ENCODE peak calls at places on chromosome 11, in four cellular contexts. One of them, this sample, is unnamed.

GRCh38 chr11:75311858-75312288 is 39.6 kb downstream of the ARRB1 start:
- DNase-seq in retinal pigment epithelial cell: no peak
- DNase-seq in heart left ventricle: peak; percentile 90
- DNase-seq in colonic mucosa: peak; percentile 92
- DNase-seq in this sample: no peak

GRCh38 chr11:62726156-62727006 is 876 bp downstream of the HNRNPUL2 start:
- DNase-seq in retinal pigment epithelial cell: no peak
- DNase-seq in colonic mucosa: no peak
- DNase-seq in heart left ventricle: no peak
- DNase-seq in this sample: no peak

GRCh38 chr11:11416502-11416901 is 63.5 kb upstream of the CSNK2A3 start:
- DNase-seq in colonic mucosa: no peak
- DNase-seq in heart left ventricle: peak; percentile 32
- DNase-seq in retinal pigment epithelial cell: peak; percentile 79
- DNase-seq in this sample: no peak

GRCh38 chr11:57426439-57426753 is 525 bp downstream of the SLC43A3 start:
- DNase-seq in heart left ventricle: no peak
- DNase-seq in retinal pigment epithelial cell: no peak
- DNase-seq in colonic mucosa: no peak
- DNase-seq in this sample: no peak

GRCh38 chr11:117413616-117414015 is 86.0 kb downstream of the CEP164 start:
- DNase-seq in retinal pigment epithelial cell: no peak
- DNase-seq in colonic mucosa: no peak
- DNase-seq in heart left ventricle: no peak
- DNase-seq in this sample: no peak

GRCh38 chr11:129995163-129995562 is 7.5 kb downstream of the PRDM10 start:
- DNase-seq in heart left ventricle: no peak
- DNase-seq in retinal pigment epithelial cell: no peak
- DNase-seq in colonic mucosa: no peak
- DNase-seq in this sample: no peak

GRCh38 chr11:47152953-47153950 is 23.4 kb downstream of the ARFGAP2 start:
- DNase-seq in retinal pigment epithelial cell: no peak
- DNase-seq in colonic mucosa: peak; percentile 88
- DNase-seq in heart left ventricle: peak; percentile 74
- DNase-seq in this sample: peak; percentile 9

GRCh38 chr11:12044799-12045198 is 36.4 kb upstream of the DKK3 start:
- DNase-seq in heart left ventricle: no peak
- DNase-seq in colonic mucosa: no peak
- DNase-seq in retinal pigment epithelial cell: no peak
- DNase-seq in this sample: no peak

GRCh38 chr11:89015614-89016013 is 50.2 kb downstream of the GRM5 start:
- DNase-seq in heart left ventricle: no peak
- DNase-seq in colonic mucosa: no peak
- DNase-seq in retinal pigment epithelial cell: no peak
- DNase-seq in this sample: no peak

GRCh38 chr11:85539740-85540139 is 87.4 kb downstream of the DLG2 start:
- DNase-seq in retinal pigment epithelial cell: no peak
- DNase-seq in colonic mucosa: no peak
- DNase-seq in heart left ventricle: no peak
- DNase-seq in this sample: no peak

GRCh38 chr11:86245369-86246292 is 1.1 kb downstream of the EED start:
- DNase-seq in retinal pigment epithelial cell: no peak
- DNase-seq in colonic mucosa: peak; percentile 44
- DNase-seq in heart left ventricle: no peak
- DNase-seq in this sample: no peak

GRCh38 chr11:76228122-76229000 is 22.1 kb upstream of the WNT11 start:
- DNase-seq in colonic mucosa: no peak
- DNase-seq in retinal pigment epithelial cell: no peak
- DNase-seq in heart left ventricle: no peak
- DNase-seq in this sample: no peak

GRCh38 chr11:128469220-128469619 is 118.1 kb downstream of the ETS1 start:
- DNase-seq in retinal pigment epithelial cell: no peak
- DNase-seq in colonic mucosa: no peak
- DNase-seq in heart left ventricle: no peak
- DNase-seq in this sample: no peak

GRCh38 chr11:95375881-95376280 is 144.9 kb upstream of the SESN3 start:
- DNase-seq in retinal pigment epithelial cell: no peak
- DNase-seq in heart left ventricle: no peak
- DNase-seq in colonic mucosa: no peak
- DNase-seq in this sample: no peak

GRCh38 chr11:8090756-8091155 is 9.7 kb downstream of the TUB start:
- DNase-seq in colonic mucosa: no peak
- DNase-seq in retinal pigment epithelial cell: no peak
- DNase-seq in heart left ventricle: no peak
- DNase-seq in this sample: no peak

GRCh38 chr11:63670077-63670737 is 969 bp downstream of the ATL3 start:
- DNase-seq in retinal pigment epithelial cell: peak; percentile 83
- DNase-seq in colonic mucosa: no peak
- DNase-seq in heart left ventricle: no peak
- DNase-seq in this sample: peak; percentile 18

GRCh38 chr11:71489311-71490043 is 36.5 kb downstream of the NADSYN1 start:
- DNase-seq in retinal pigment epithelial cell: no peak
- DNase-seq in colonic mucosa: no peak
- DNase-seq in heart left ventricle: no peak
- DNase-seq in this sample: no peak

GRCh38 chr11:4118107-4118506 is 23.5 kb downstream of the RRM1 start:
- DNase-seq in retinal pigment epithelial cell: no peak
- DNase-seq in heart left ventricle: no peak
- DNase-seq in colonic mucosa: no peak
- DNase-seq in this sample: no peak

GRCh38 chr11:67507891-67508485 is at the start of gene CDK2AP2:
- DNase-seq in retinal pigment epithelial cell: peak; percentile 99
- DNase-seq in heart left ventricle: peak; percentile 100
- DNase-seq in colonic mucosa: peak; percentile 100
- DNase-seq in this sample: peak; percentile 87

GRCh38 chr11:79702303-79702702 is 261.5 kb upstream of the TENM4 start:
- DNase-seq in heart left ventricle: no peak
- DNase-seq in colonic mucosa: no peak
- DNase-seq in retinal pigment epithelial cell: no peak
- DNase-seq in this sample: no peak

GRCh38 chr11:47388697-47389576 is 10.6 kb upstream of the SPI1 start:
- DNase-seq in heart left ventricle: no peak
- DNase-seq in retinal pigment epithelial cell: no peak
- DNase-seq in colonic mucosa: no peak
- DNase-seq in this sample: no peak

GRCh38 chr11:118899296-118899688 is 15.6 kb downstream of the CXCR5 start:
- DNase-seq in retinal pigment epithelial cell: no peak
- DNase-seq in colonic mucosa: no peak
- DNase-seq in heart left ventricle: no peak
- DNase-seq in this sample: no peak
- TF ChIP-seq CTCF in retinal pigment epithelial cell: no peak
- TF ChIP-seq CTCF in colonic mucosa: no peak
- TF ChIP-seq CTCF in heart left ventricle: no peak
- TF ChIP-seq CTCF in this sample: no peak

DNA sequence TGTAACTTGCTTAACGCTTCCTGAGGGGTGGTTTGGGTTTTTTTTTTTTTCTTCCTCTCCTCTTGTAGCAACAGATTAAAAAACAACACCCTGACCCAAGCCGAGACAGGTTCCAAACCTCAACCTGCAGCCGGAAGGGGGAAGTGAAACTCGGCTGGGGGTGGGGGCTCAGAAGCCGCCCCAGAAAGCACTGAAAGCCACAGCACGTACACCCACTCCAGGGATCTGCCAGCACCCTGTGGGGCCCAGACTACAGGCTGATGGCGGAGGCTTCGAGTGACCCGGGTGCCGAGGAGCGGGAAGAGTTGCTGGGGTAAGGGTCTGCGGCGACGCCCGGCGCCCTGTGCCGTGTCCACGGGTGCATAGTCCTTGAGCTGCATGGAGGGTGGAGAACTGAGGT is at the start of gene LSP1:
- DNase-seq in retinal pigment epithelial cell: no peak
- DNase-seq in heart left ventricle: no peak
- DNase-seq in colonic mucosa: no peak
- DNase-seq in this sample: no peak
- H3K4me3 ChIP-seq in retinal pigment epithelial cell: no peak within 1 kb of the TSS
- H3K4me3 ChIP-seq in heart left ventricle: no peak within 1 kb of the TSS
- H3K4me3 ChIP-seq in colonic mucosa: peak within 1 kb of the TSS; percentile 38
- H3K4me3 ChIP-seq in this sample: no peak within 1 kb of the TSS

GRCh38 chr11:60781286-60782044 is 3.7 kb upstream of the MS4A10 start:
- DNase-seq in heart left ventricle: no peak
- DNase-seq in retinal pigment epithelial cell: no peak
- DNase-seq in colonic mucosa: no peak
- DNase-seq in this sample: no peak
- TF ChIP-seq CTCF in heart left ventricle: no peak
- TF ChIP-seq CTCF in retinal pigment epithelial cell: no peak
- TF ChIP-seq CTCF in colonic mucosa: no peak
- TF ChIP-seq CTCF in this sample: no peak

GRCh38 chr11:60925685-60926267 is 1.5 kb downstream of the TMEM132A start:
- DNase-seq in colonic mucosa: no peak
- DNase-seq in heart left ventricle: no peak
- DNase-seq in retinal pigment epithelial cell: no peak
- DNase-seq in this sample: peak; percentile 56
- H3K4me3 ChIP-seq in colonic mucosa: no peak overlapping the region
- H3K4me3 ChIP-seq in heart left ventricle: no peak overlapping the region
- H3K4me3 ChIP-seq in retinal pigment epithelial cell: peak overlapping the region; percentile 87
- H3K4me3 ChIP-seq in this sample: peak overlapping the region; percentile 90

DNA sequence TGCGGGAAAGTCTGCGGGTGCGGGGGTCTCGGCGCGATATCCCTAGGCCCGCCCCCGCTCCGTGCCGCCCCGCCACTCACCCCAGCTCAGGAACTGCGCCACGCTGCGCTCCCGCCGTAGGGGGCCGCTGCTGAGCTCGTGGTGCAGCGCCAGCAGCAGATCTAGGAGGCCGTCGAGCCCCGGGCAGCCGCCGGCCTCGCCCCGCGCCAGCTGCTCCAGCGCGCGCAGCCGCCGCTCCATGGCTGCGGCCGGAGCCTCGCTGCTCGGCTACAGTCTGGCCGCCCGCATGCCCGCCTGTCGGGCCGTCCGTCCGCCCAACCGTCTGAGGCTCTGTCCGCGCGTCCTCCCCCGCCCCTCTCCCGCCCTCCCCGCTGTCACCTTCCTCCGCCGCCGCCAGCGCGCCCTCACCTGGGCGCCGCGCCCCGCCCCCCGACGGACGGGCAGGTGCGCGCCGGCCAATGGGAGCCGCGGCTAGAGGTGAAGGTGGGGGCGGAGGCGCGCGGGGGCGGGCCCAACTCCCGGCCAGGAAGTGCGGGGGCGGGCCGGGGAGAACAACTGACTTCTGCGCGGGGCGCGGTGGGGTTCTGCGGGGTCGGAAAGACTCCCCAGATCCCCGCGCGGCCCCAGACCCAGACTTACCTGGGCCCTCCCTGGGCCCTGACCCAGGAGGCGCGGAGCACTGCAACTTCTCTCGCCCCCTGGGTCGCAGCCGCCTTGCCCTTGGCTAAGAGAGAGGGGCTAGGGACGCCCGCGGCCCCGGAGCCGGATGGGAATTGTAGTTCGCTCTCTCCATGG is at the start of gene CDC42BPG:
- DNase-seq in heart left ventricle: peak; percentile 46
- DNase-seq in retinal pigment epithelial cell: no peak
- DNase-seq in colonic mucosa: peak; percentile 89
- DNase-seq in this sample: no peak
- TF ChIP-seq CTCF in heart left ventricle: peak; percentile 58
- TF ChIP-seq CTCF in retinal pigment epithelial cell: peak; percentile 55
- TF ChIP-seq CTCF in colonic mucosa: peak; percentile 75
- TF ChIP-seq CTCF in this sample: peak; percentile 46

GRCh38 chr11:92226331-92227232 is 2.0 kb downstream of the FAT3 start:
- DNase-seq in heart left ventricle: no peak
- DNase-seq in colonic mucosa: no peak
- DNase-seq in retinal pigment epithelial cell: no peak
- DNase-seq in this sample: no peak
- H3K4me3 ChIP-seq in heart left ventricle: no peak overlapping the region
- H3K4me3 ChIP-seq in colonic mucosa: no peak overlapping the region
- H3K4me3 ChIP-seq in retinal pigment epithelial cell: peak overlapping the region; percentile 68
- H3K4me3 ChIP-seq in this sample: peak overlapping the region; percentile 47

GRCh38 chr11:102831128-102831708 is 12.2 kb downstream of the MMP3 start:
- DNase-seq in retinal pigment epithelial cell: no peak
- DNase-seq in colonic mucosa: peak; percentile 66
- DNase-seq in heart left ventricle: no peak
- DNase-seq in this sample: no peak
- TF ChIP-seq CTCF in retinal pigment epithelial cell: peak; percentile 53
- TF ChIP-seq CTCF in colonic mucosa: peak; percentile 42
- TF ChIP-seq CTCF in heart left ventricle: no peak
- TF ChIP-seq CTCF in this sample: peak; percentile 76

This sample was measured in epithelial cell of proximal tubule.